ENCODE peak calls at places on chromosomes 3 and 15, in seven cellular contexts. One of them, this sample, is unnamed.
A peak's percentile ranks its signal among the peaks of the same experiment; 100 is the strongest.

GRCh38 chr3:72100062-72100511 is 315.1 kb upstream of the PROK2 start:
- DNase-seq in GM06990: peak; percentile 63
- DNase-seq in ovary: peak; percentile 15
- DNase-seq in PC-9: no peak
- DNase-seq in HFF-Myc: no peak
- DNase-seq in choroid plexus epithelial cell: no peak
- DNase-seq in heart right ventricle: no peak
- DNase-seq in this sample: no peak

GRCh38 chr3:45225465-45226205 is 452 bp downstream of the TMEM158 start:
- DNase-seq in GM06990: peak; percentile 36
- DNase-seq in ovary: peak; percentile 19
- DNase-seq in PC-9: no peak
- DNase-seq in HFF-Myc: no peak
- DNase-seq in choroid plexus epithelial cell: peak; percentile 46
- DNase-seq in heart right ventricle: no peak
- DNase-seq in this sample: no peak

GRCh38 chr15:59862191-59863155 is 141.6 kb upstream of the FOXB1 start:
- DNase-seq in GM06990: no peak
- DNase-seq in ovary: no peak
- DNase-seq in PC-9: peak; percentile 86
- DNase-seq in HFF-Myc: no peak
- DNase-seq in choroid plexus epithelial cell: no peak
- DNase-seq in heart right ventricle: no peak
- DNase-seq in this sample: no peak

GRCh38 chr15:66145242-66146182 is 108.0 kb downstream of the MEGF11 start:
- DNase-seq in GM06990: no peak
- DNase-seq in ovary: no peak
- DNase-seq in PC-9: no peak
- DNase-seq in HFF-Myc: no peak
- DNase-seq in choroid plexus epithelial cell: no peak
- DNase-seq in heart right ventricle: no peak
- DNase-seq in this sample: no peak

GRCh38 chr3:184466413-184466960 is 86.6 kb downstream of the CHRD start:
- DNase-seq in GM06990: no peak
- DNase-seq in ovary: peak; percentile 80
- DNase-seq in PC-9: no peak
- DNase-seq in HFF-Myc: no peak
- DNase-seq in choroid plexus epithelial cell: peak; percentile 29
- DNase-seq in heart right ventricle: peak; percentile 55
- DNase-seq in this sample: no peak

GRCh38 chr3:127994011-127994410 is 58.2 kb upstream of the SEC61A1 start:
- DNase-seq in GM06990: no peak
- DNase-seq in ovary: no peak
- DNase-seq in PC-9: no peak
- DNase-seq in HFF-Myc: no peak
- DNase-seq in choroid plexus epithelial cell: no peak
- DNase-seq in heart right ventricle: no peak
- DNase-seq in this sample: no peak

GRCh38 chr3:184472723-184473419 is 88.7 kb upstream of the EPHB3 start:
- DNase-seq in GM06990: no peak
- DNase-seq in ovary: no peak
- DNase-seq in PC-9: no peak
- DNase-seq in HFF-Myc: no peak
- DNase-seq in choroid plexus epithelial cell: no peak
- DNase-seq in heart right ventricle: peak; percentile 50
- DNase-seq in this sample: no peak

GRCh38 chr15:77251662-77252061 is 168.2 kb downstream of the PEAK1 start:
- DNase-seq in GM06990: no peak
- DNase-seq in ovary: no peak
- DNase-seq in PC-9: no peak
- DNase-seq in HFF-Myc: no peak
- DNase-seq in choroid plexus epithelial cell: peak; percentile 16
- DNase-seq in heart right ventricle: no peak
- DNase-seq in this sample: no peak

GRCh38 chr3:152320201-152320617 is 51.5 kb downstream of the MBNL1 start:
- DNase-seq in GM06990: no peak
- DNase-seq in ovary: no peak
- DNase-seq in PC-9: no peak
- DNase-seq in HFF-Myc: no peak
- DNase-seq in choroid plexus epithelial cell: no peak
- DNase-seq in heart right ventricle: no peak
- DNase-seq in this sample: no peak

GRCh38 chr15:34101366-34102174 is at the start of the genes EMC7 and PGBD4:
- DNase-seq in GM06990: peak; percentile 98
- DNase-seq in ovary: peak; percentile 98
- DNase-seq in PC-9: peak; percentile 92
- DNase-seq in HFF-Myc: peak; percentile 96
- DNase-seq in choroid plexus epithelial cell: peak; percentile 100
- DNase-seq in heart right ventricle: peak; percentile 99
- DNase-seq in this sample: peak; percentile 97

GRCh38 chr3:61701019-61701418 is 139.6 kb downstream of the PTPRG start:
- DNase-seq in GM06990: no peak
- DNase-seq in ovary: no peak
- DNase-seq in PC-9: no peak
- DNase-seq in HFF-Myc: no peak
- DNase-seq in choroid plexus epithelial cell: peak; percentile 39
- DNase-seq in heart right ventricle: no peak
- DNase-seq in this sample: no peak

GRCh38 chr15:67186226-67186649 is 68.2 kb downstream of the AAGAB start:
- DNase-seq in GM06990: no peak
- DNase-seq in ovary: peak; percentile 77
- DNase-seq in PC-9: no peak
- DNase-seq in HFF-Myc: no peak
- DNase-seq in choroid plexus epithelial cell: no peak
- DNase-seq in heart right ventricle: peak; percentile 83
- DNase-seq in this sample: no peak

GRCh38 chr3:170508876-170509275 is 77.0 kb downstream of the SLC7A14 start:
- DNase-seq in GM06990: no peak
- DNase-seq in ovary: no peak
- DNase-seq in PC-9: no peak
- DNase-seq in HFF-Myc: no peak
- DNase-seq in choroid plexus epithelial cell: no peak
- DNase-seq in heart right ventricle: no peak
- DNase-seq in this sample: no peak

GRCh38 chr3:110059431-110059830 is 722.1 kb upstream of the DPPA4 start:
- DNase-seq in GM06990: no peak
- DNase-seq in ovary: no peak
- DNase-seq in PC-9: no peak
- DNase-seq in HFF-Myc: no peak
- DNase-seq in choroid plexus epithelial cell: no peak
- DNase-seq in heart right ventricle: no peak
- DNase-seq in this sample: no peak

GRCh38 chr3:194043516-194043915 is 92.4 kb upstream of the HES1 start:
- DNase-seq in GM06990: no peak
- DNase-seq in ovary: no peak
- DNase-seq in PC-9: no peak
- DNase-seq in HFF-Myc: no peak
- DNase-seq in choroid plexus epithelial cell: peak; percentile 85
- DNase-seq in heart right ventricle: no peak
- DNase-seq in this sample: no peak

GRCh38 chr3:145094355-145094941 is 1066.5 kb downstream of the PLOD2 start:
- DNase-seq in GM06990: no peak
- DNase-seq in ovary: no peak
- DNase-seq in PC-9: no peak
- DNase-seq in HFF-Myc: peak; percentile 27
- DNase-seq in choroid plexus epithelial cell: peak; percentile 92
- DNase-seq in heart right ventricle: no peak
- DNase-seq in this sample: peak; percentile 20

GRCh38 chr15:57218826-57219576 is 157.3 kb upstream of the CGNL1 start:
- DNase-seq in GM06990: no peak
- DNase-seq in ovary: no peak
- DNase-seq in PC-9: no peak
- DNase-seq in HFF-Myc: peak; percentile 99
- DNase-seq in choroid plexus epithelial cell: peak; percentile 99
- DNase-seq in heart right ventricle: no peak
- DNase-seq in this sample: no peak

GRCh38 chr3:71500696-71501095 is 82.8 kb downstream of the FOXP1 start:
- DNase-seq in GM06990: no peak
- DNase-seq in ovary: no peak
- DNase-seq in PC-9: no peak
- DNase-seq in HFF-Myc: no peak
- DNase-seq in choroid plexus epithelial cell: no peak
- DNase-seq in heart right ventricle: no peak
- DNase-seq in this sample: no peak

GRCh38 chr15:85097250-85097649 is 115.6 kb downstream of the PDE8A start:
- DNase-seq in GM06990: no peak
- DNase-seq in ovary: no peak
- DNase-seq in PC-9: no peak
- DNase-seq in HFF-Myc: no peak
- DNase-seq in choroid plexus epithelial cell: no peak
- DNase-seq in heart right ventricle: no peak
- DNase-seq in this sample: no peak

GRCh38 chr3:127043041-127043641 is 60.2 kb downstream of the PLXNA1 start:
- DNase-seq in GM06990: no peak
- DNase-seq in ovary: no peak
- DNase-seq in PC-9: peak; percentile 89
- DNase-seq in HFF-Myc: no peak
- DNase-seq in choroid plexus epithelial cell: no peak
- DNase-seq in heart right ventricle: no peak
- DNase-seq in this sample: no peak

GRCh38 chr3:116302087-116302747 is 143.1 kb downstream of the LSAMP start:
- DNase-seq in GM06990: no peak
- DNase-seq in ovary: no peak
- DNase-seq in PC-9: no peak
- DNase-seq in HFF-Myc: peak; percentile 1
- DNase-seq in choroid plexus epithelial cell: no peak
- DNase-seq in heart right ventricle: no peak
- DNase-seq in this sample: no peak

DNA sequence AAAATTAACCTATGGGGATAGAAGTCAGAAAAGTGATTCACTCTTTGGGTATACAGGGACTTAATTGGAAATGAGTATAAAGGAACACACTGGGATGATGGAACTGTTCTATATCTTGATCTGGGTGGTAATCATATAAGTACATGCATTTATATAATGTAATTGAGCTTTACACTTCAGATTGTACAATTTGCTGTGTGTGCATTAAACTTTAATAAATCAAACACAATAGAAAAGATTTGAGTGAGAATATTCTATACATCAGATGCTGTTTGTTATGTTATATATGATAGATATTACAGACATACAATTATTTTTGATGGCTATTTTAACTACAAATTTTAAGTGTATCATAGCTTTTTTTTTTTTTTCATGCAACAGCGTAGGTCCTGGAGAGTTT is 860.2 kb upstream of the ARPP21 start:
- DNase-seq in GM06990: no peak
- DNase-seq in ovary: no peak
- DNase-seq in PC-9: no peak
- DNase-seq in HFF-Myc: no peak
- DNase-seq in choroid plexus epithelial cell: no peak
- DNase-seq in heart right ventricle: no peak
- DNase-seq in this sample: no peak
- TF ChIP-seq CTCF in GM06990: no peak
- TF ChIP-seq CTCF in ovary: no peak
- TF ChIP-seq CTCF in PC-9: no peak
- TF ChIP-seq CTCF in HFF-Myc: no peak
- TF ChIP-seq CTCF in choroid plexus epithelial cell: no peak
- TF ChIP-seq CTCF in heart right ventricle: no peak
- TF ChIP-seq CTCF in this sample: no peak

GRCh38 chr15:74451861-74452835 is 8.8 kb downstream of the UBL7 start:
- DNase-seq in GM06990: no peak
- DNase-seq in ovary: no peak
- DNase-seq in PC-9: no peak
- DNase-seq in HFF-Myc: no peak
- DNase-seq in choroid plexus epithelial cell: no peak
- DNase-seq in heart right ventricle: no peak
- DNase-seq in this sample: no peak
- H3K4me3 ChIP-seq in GM06990: no peak overlapping the region
- H3K4me3 ChIP-seq in ovary: no peak overlapping the region
- H3K4me3 ChIP-seq in PC-9: no peak overlapping the region
- H3K4me3 ChIP-seq in HFF-Myc: no peak overlapping the region
- H3K4me3 ChIP-seq in choroid plexus epithelial cell: no peak overlapping the region
- H3K4me3 ChIP-seq in heart right ventricle: no peak overlapping the region
- H3K4me3 ChIP-seq in this sample: no peak overlapping the region

GRCh38 chr15:69734699-69735098 is 282.1 kb downstream of the RPLP1 start:
- DNase-seq in GM06990: no peak
- DNase-seq in ovary: no peak
- DNase-seq in PC-9: no peak
- DNase-seq in HFF-Myc: no peak
- DNase-seq in choroid plexus epithelial cell: no peak
- DNase-seq in heart right ventricle: no peak
- DNase-seq in this sample: no peak
- TF ChIP-seq CTCF in GM06990: no peak
- TF ChIP-seq CTCF in ovary: no peak
- TF ChIP-seq CTCF in PC-9: no peak
- TF ChIP-seq CTCF in HFF-Myc: no peak
- TF ChIP-seq CTCF in choroid plexus epithelial cell: no peak
- TF ChIP-seq CTCF in heart right ventricle: no peak
- TF ChIP-seq CTCF in this sample: no peak

DNA sequence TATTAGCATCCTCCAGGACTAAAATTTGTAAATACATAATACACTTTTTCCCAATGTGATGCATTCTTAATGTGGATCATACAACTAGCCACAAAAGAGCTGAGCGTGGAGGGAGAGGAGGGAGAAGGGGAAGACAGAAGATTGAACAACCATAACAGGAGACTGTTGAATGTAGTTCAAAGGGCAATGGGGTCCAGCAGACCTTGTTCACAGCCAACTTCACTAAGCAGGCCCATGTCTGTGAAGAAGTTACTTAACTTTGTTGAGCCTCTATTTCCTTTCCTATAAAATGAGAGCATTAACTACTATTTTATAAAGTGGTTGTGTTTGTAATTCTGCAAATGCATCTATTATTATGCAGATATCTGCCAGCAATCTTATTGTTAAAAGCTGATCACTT is 13.3 kb downstream of the NCEH1 start:
- DNase-seq in GM06990: no peak
- DNase-seq in ovary: no peak
- DNase-seq in PC-9: no peak
- DNase-seq in HFF-Myc: no peak
- DNase-seq in choroid plexus epithelial cell: no peak
- DNase-seq in heart right ventricle: no peak
- DNase-seq in this sample: no peak
- H3K4me3 ChIP-seq in GM06990: no peak overlapping the region
- H3K4me3 ChIP-seq in ovary: no peak overlapping the region
- H3K4me3 ChIP-seq in PC-9: no peak overlapping the region
- H3K4me3 ChIP-seq in HFF-Myc: no peak overlapping the region
- H3K4me3 ChIP-seq in choroid plexus epithelial cell: no peak overlapping the region
- H3K4me3 ChIP-seq in heart right ventricle: no peak overlapping the region
- H3K4me3 ChIP-seq in this sample: no peak overlapping the region

DNA sequence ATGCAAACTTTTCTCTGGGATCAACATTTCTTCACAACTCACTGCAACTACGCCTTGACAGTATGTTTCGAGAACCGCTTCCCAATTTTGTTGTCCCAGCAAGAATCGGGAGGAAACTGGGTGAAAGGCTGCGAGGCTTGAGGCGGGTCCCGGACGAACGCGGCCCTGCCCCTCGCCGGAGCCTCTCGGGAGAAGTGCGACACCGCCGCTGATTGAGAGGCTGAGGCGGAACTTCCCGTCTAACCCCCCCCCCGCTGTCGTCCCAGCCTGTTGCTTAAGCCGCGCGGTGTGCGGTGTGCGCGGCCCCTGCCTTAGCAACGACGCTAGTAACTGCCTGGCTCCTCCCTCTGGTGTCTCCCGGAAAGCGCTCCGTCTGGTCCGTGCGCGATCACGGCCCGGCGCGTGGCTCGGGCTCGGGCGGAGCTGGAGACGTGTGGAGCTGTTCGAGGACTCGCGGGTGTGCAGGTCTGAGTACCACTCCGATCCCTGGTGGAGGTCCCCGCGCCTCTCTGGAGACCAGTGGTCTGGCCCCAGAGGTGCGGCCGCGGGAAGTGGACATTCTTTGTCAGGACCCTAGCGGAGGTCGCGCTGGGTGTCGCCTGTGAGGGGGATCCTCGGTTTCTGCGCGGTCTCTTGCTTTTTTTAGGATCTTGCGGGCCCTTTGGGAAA is at the start of the genes DTWD1 and FAM227B:
- DNase-seq in GM06990: peak; percentile 99
- DNase-seq in ovary: peak; percentile 96
- DNase-seq in PC-9: peak; percentile 86
- DNase-seq in HFF-Myc: peak; percentile 92
- DNase-seq in choroid plexus epithelial cell: peak; percentile 100
- DNase-seq in heart right ventricle: peak; percentile 98
- DNase-seq in this sample: peak; percentile 70
- TF ChIP-seq CTCF in GM06990: peak; percentile 4
- TF ChIP-seq CTCF in ovary: no peak
- TF ChIP-seq CTCF in PC-9: no peak
- TF ChIP-seq CTCF in HFF-Myc: no peak
- TF ChIP-seq CTCF in choroid plexus epithelial cell: peak; percentile 6
- TF ChIP-seq CTCF in heart right ventricle: no peak
- TF ChIP-seq CTCF in this sample: no peak